ENCODE peak calls at places on chromosomes 11 and 22, in five cellular contexts. B is CD8-positive, alpha-beta memory T cell; H is aorta; D is stomach; F is GM12878. M is an unnamed sample.

GRCh38 chr11:96035031-96035743 is 111.3 kb upstream of the MTMR2 start:
- DNase-seq in B (no peak), H (no peak), D (no peak), F (no peak), M (no peak)

GRCh38 chr11:73359341-73359740 is 16.9 kb upstream of the RELT start:
- DNase-seq in B (no peak), H (no peak), D (no peak), F (no peak), M (no peak)

GRCh38 chr11:78666675-78667129 is 92.0 kb upstream of the NARS2 start:
- DNase-seq in B (no peak), H (no peak), D (no peak), F (no peak), M (no peak)

GRCh38 chr11:91470656-91471055 is 754.0 kb upstream of the FAT3 start:
- DNase-seq in B (no peak), H (no peak), D (no peak), F (no peak), M (no peak)

GRCh38 chr22:24191381-24191841 is 10.1 kb downstream of the SUSD2 start:
- DNase-seq in B (no peak), H (no peak), D (no peak), F (no peak), M (no peak)

GRCh38 chr11:86172894-86173293 is 71.7 kb upstream of the EED start:
- DNase-seq in B (no peak), H (no peak), D (no peak), F (no peak), M (no peak)

GRCh38 chr11:1516273-1517067 is 29.9 kb upstream of the MOB2 start:
- DNase-seq in B (peak), H (no peak), D (no peak), F (no peak), M (no peak)

GRCh38 chr11:110173775-110174644 is 80.8 kb downstream of the ZC3H12C start:
- DNase-seq in B (peak), H (peak), D (peak), F (peak), M (peak)

GRCh38 chr22:46538816-46539163 is 1.4 kb upstream of the CELSR1 start:
- DNase-seq in B (no peak), H (no peak), D (no peak), F (no peak), M (no peak)

GRCh38 chr22:46374663-46375474 is 39.4 kb downstream of the TRMU start:
- DNase-seq in B (no peak), H (no peak), D (peak), F (no peak), M (no peak)

GRCh38 chr22:45717787-45718186 is 46.2 kb downstream of the ATXN10 start:
- DNase-seq in B (no peak), H (no peak), D (no peak), F (no peak), M (no peak)

GRCh38 chr11:69958308-69958707 is 119.8 kb upstream of the ANO1 start:
- DNase-seq in B (no peak), H (no peak), D (no peak), F (no peak), M (no peak)

GRCh38 chr11:77883775-77884174 is 62.8 kb downstream of the AAMDC start:
- DNase-seq in B (no peak), H (no peak), D (no peak), F (no peak), M (no peak)

GRCh38 chr11:91795139-91795887 is 429.3 kb upstream of the FAT3 start:
- DNase-seq in B (no peak), H (no peak), D (no peak), F (no peak), M (no peak)

GRCh38 chr11:134024420-134025085 is 44.3 kb upstream of the JAM3 start:
- DNase-seq in B (no peak), H (peak), D (no peak), F (no peak), M (no peak)

GRCh38 chr11:134049303-134049702 is 19.6 kb upstream of the JAM3 start:
- DNase-seq in B (no peak), H (peak), D (peak), F (no peak), M (peak)

GRCh38 chr11:85746640-85747039 is 60.6 kb upstream of the CCDC89 start:
- DNase-seq in B (no peak), H (no peak), D (no peak), F (no peak), M (no peak)

GRCh38 chr11:64656797-64657196 is 65.8 kb downstream of the SLC22A12 start:
- DNase-seq in B (no peak), H (no peak), D (no peak), F (no peak), M (no peak)

GRCh38 chr11:29210426-29210825 is 806.4 kb downstream of the KCNA4 start:
- DNase-seq in B (no peak), H (no peak), D (no peak), F (no peak), M (no peak)

GRCh38 chr11:65653229-65654225 is 9.2 kb downstream of the RELA start:
- DNase-seq in B (no peak), H (no peak), D (peak), F (no peak), M (peak)

GRCh38 chr11:75850787-75851186 is 35.8 kb downstream of the UVRAG start:
- DNase-seq in B (no peak), H (no peak), D (no peak), F (no peak), M (no peak)

GRCh38 chr11:78419327-78419726 is 1.7 kb upstream of the GAB2 start:
- DNase-seq in B (no peak), H (no peak), D (peak), F (no peak), M (peak)

GRCh38 chr22:46547883-46548244 is 10.4 kb upstream of the CELSR1 start:
- DNase-seq in B (no peak), H (peak), D (no peak), F (no peak), M (peak)

GRCh38 chr11:59040607-59041006 is 45.5 kb upstream of the GLYATL1B start:
- DNase-seq in B (no peak), H (no peak), D (no peak), F (no peak), M (no peak)

GRCh38 chr11:103805688-103806009 is 230.8 kb upstream of the DDI1 start:
- DNase-seq in B (no peak), H (no peak), D (no peak), F (no peak), M (no peak)

GRCh38 chr11:2526808-2527381 is 82.1 kb downstream of the KCNQ1 start:
- DNase-seq in B (peak), H (peak), D (peak), F (no peak), M (peak)

GRCh38 chr11:78291754-78292108 is 103.0 kb downstream of the USP35 start:
- DNase-seq in B (no peak), H (no peak), D (no peak), F (no peak), M (no peak)

GRCh38 chr22:40436460-40437431 is 66.4 kb downstream of the SGSM3 start:
- DNase-seq in B (no peak), H (no peak), D (no peak), F (peak), M (no peak)

GRCh38 chr11:112400615-112401014 is 140.0 kb upstream of the PLET1 start:
- DNase-seq in B (no peak), H (no peak), D (no peak), F (no peak), M (no peak)

GRCh38 chr11:75721852-75722668 is 4.4 kb downstream of the MOGAT2 start:
- DNase-seq in B (no peak), H (no peak), D (no peak), F (no peak), M (no peak)

GRCh38 chr11:65593518-65594414 is 1.8 kb downstream of the KCNK7 start:
- DNase-seq in B (peak), H (peak), D (no peak), F (no peak), M (no peak)

GRCh38 chr11:105042178-105042577 is 3.0 kb downstream of the CARD16 start:
- DNase-seq in B (no peak), H (no peak), D (no peak), F (no peak), M (no peak)

GRCh38 chr11:68680541-68681231 is 3.7 kb upstream of the GAL start:
- DNase-seq in B (no peak), H (peak), D (no peak), F (no peak), M (no peak)

GRCh38 chr11:126523441-126523840 is 168.0 kb downstream of the ST3GAL4 start:
- DNase-seq in B (no peak), H (peak), D (no peak), F (no peak), M (no peak)

GRCh38 chr11:21066030-21066429 is 396.6 kb downstream of the NELL1 start:
- DNase-seq in B (no peak), H (no peak), D (no peak), F (no peak), M (no peak)

GRCh38 chr11:130168105-130168504 is 8.5 kb downstream of the ST14 start:
- DNase-seq in B (no peak), H (no peak), D (no peak), F (no peak), M (no peak)

GRCh38 chr11:46181843-46182424 is 60.7 kb upstream of the PHF21A start:
- DNase-seq in B (no peak), H (no peak), D (no peak), F (no peak), M (no peak)

GRCh38 chr11:21464601-21465193 is 728.2 kb upstream of the ANO5 start:
- DNase-seq in B (no peak), H (no peak), D (no peak), F (no peak), M (no peak)

GRCh38 chr11:93591247-93591898 is 48.2 kb upstream of the SMCO4 start:
- DNase-seq in B (no peak), H (no peak), D (no peak), F (peak), M (no peak)

GRCh38 chr11:122098223-122098980 is 17.6 kb downstream of the BLID start:
- DNase-seq in B (no peak), H (no peak), D (no peak), F (no peak), M (no peak)
- H3K27ac ChIP-seq in B (no peak), H (peak), D (peak), F (no peak), M (no peak)

DNA sequence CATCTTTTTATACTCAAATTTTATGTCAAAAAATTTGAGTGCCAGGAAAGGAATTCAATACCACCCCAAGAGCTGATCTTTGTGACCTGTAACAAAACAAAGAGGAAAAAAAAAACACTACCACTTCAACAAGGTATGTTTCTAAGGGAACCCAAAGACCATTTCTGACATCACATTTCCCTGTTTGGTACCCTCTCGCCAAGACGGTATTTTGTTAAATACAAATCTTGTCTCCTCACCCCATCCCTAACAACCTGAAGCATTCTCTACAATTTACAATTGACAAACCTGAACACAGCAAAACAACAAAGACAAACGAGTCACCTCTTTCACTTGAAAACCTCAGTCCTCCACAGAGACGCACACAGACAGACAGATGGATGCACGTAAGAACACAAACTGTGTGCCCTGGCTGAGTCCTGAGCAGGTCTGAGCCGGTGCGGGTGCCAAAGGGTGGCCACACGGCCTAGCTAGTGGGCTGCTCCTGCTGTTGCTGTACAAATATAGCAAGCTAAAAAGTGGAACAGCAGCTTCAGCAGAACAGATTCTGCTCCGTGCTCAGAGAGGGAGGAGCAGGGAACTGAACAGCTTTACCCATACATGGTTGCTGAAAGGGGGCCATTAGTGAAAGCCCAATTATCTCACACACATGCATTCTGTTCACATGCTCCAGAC is 28.6 kb downstream of the CELF1 start:
- DNase-seq in B (no peak), H (no peak), D (peak), F (no peak), M (no peak)
- H3K4me3 ChIP-seq in B (peak), H (peak), D (peak), F (peak), M (peak)

DNA sequence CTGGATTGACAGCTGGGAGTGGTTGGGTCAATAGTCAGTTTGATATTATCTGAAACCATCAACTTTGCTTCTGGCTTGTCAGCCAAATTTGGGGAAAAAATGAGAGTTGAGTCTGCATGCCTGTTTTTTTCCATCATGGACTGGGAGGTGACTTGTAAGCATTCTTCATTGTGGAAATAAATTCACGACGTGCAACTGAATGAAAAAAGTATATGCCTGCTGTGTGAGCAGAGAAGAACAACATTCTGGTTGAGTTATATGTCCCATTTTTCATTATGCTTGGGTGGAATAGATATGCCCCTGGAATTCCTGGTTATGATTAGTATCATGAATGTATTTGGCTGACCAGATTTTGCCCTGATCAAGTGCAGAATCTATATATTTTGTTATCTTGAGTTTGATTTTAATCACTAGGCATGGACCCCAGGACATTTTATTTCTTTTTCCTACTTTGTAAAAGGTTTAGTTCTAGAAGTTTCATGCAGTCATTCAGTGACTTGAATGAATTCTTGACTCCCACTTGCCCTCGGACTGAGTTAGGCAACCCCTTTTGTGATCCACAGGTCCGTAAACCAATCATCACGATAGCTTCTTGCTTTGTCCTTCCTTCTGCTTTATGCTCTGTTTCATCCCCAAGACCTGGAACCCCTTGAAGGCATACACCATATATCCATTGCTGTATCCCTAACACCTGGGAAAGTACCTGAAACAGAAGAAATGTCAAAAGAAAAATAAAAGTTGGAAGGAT is 205.8 kb downstream of the NAV2 start:
- DNase-seq in B (no peak), H (no peak), D (no peak), F (no peak), M (no peak)
- H3K27ac ChIP-seq in B (no peak), H (peak), D (no peak), F (no peak), M (no peak)

GRCh38 chr22:27613099-27614089 is 188.2 kb downstream of the MN1 start:
- DNase-seq in B (no peak), H (no peak), D (no peak), F (no peak), M (no peak)

GRCh38 chr22:27615408-27615807 is 186.1 kb downstream of the MN1 start:
- DNase-seq in B (no peak), H (no peak), D (no peak), F (no peak), M (no peak)

GRCh38 chr22:27612075-27612474 is 189.5 kb downstream of the MN1 start:
- DNase-seq in B (no peak), H (no peak), D (no peak), F (no peak), M (no peak)

GRCh38 chr22:27616033-27616432 is 185.5 kb downstream of the MN1 start:
- DNase-seq in B (no peak), H (no peak), D (no peak), F (no peak), M (no peak)

DNA sequence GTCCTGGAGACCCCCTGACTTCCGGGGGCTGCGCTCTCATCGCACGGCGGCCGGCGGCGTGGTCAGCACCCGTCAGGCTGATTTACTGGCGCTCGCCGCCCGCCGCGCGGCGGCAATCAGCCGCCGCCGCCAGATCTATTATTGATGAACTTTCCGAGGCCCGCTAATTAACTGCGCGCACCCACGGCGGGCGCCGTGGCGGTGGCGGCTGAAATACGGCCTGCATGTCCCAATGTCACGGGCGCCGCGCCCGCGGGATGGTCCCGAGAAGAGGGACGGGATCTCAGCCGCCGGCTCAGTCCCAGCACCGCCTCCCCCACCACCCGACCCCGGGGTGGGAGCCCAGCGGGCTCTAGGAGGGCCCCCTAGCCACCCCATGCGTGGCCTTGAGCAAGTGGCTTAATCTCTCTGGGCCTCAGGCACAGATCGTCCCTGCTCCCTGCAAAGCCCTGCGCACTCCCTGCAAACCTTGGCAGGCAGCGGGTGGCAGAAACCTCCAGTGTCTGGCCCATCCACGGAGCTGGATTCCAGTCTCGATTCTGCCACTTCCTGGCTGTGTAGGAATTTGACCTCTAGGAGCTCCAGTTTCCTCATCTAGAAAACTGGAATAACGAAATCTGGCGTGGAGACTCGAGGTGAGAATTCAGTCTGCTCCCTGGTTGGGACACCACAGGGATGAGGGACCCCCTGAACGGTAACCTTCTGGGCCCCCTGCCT is 187.1 kb downstream of the MN1 start:
- DNase-seq in B (no peak), H (no peak), D (no peak), F (no peak), M (no peak)
- H3K4me3 ChIP-seq in B (no peak), H (peak), D (peak), F (no peak), M (no peak)

GRCh38 chr11:8928981-8929615 is 3.6 kb downstream of the C11orf16 start:
- DNase-seq in B (no peak), H (peak), D (no peak), F (no peak), M (no peak)
- H3K27ac ChIP-seq in B (no peak), H (no peak), D (no peak), F (no peak), M (no peak)

DNA sequence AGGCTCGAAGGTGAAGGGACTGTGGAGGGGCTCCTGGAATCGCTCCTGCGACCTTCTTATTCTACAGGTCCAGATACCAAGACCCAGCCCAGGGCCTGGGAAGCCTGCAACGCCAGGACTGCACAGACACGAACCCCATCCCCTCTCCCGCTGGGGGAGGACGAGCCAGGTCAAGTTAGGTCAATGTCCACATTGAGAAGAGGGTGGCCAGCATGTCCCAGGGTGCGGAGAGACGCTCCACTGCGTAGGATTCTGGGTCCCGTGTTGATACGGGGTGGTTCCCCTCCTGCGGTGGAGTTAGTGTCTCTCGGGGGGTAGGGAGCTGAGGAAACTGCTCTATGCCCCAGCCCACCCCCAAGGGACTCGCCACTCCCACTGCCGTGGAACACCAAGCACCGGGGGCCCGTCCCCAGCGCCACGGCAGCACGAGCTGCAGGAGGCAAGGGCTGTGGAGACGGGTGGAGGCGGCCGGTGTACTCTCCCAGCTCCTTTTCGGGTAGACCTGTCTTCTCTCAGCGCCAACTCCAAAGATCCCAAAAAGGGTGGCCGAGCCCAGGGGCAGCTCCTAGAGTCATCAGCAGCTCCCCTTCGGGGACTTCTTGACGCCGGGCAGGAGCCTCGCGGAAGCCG is 1.6 kb downstream of the GSC2 start:
- DNase-seq in B (no peak), H (no peak), D (no peak), F (no peak), M (no peak)
- H3K4me3 ChIP-seq in B (no peak), H (no peak), D (no peak), F (no peak), M (no peak)

GRCh38 chr11:67020949-67021348 is 2.0 kb upstream of the SYT12 start:
- DNase-seq in B (no peak), H (no peak), D (no peak), F (no peak), M (no peak)
- H3K27ac ChIP-seq in B (no peak), H (no peak), D (no peak), F (no peak), M (no peak)

GRCh38 chr22:30013201-30013600 is 67.1 kb upstream of the HORMAD2 start:
- DNase-seq in B (no peak), H (no peak), D (no peak), F (no peak), M (no peak)
- H3K4me3 ChIP-seq in B (no peak), H (no peak), D (no peak), F (no peak), M (no peak)